ENCODE peak calls at places on chromosomes 1 and 21, in nine cellular contexts. T is aorta, S is GM23248, Q is colonic mucosa, W is astrocyte, B is K562, H is cardiac muscle cell, N is PC-9, K is endodermal cell. O is an unnamed sample.

GRCh38 chr1:53274026-53274425 is 35.7 kb upstream of the MAGOH start:
- DNase-seq in K (no peak), Q (no peak), S (no peak), W (no peak), T (no peak), H (no peak), N (no peak), B (no peak), O (no peak)

GRCh38 chr1:100622506-100622905 is 84.6 kb downstream of the GPR88 start:
- DNase-seq in Q (no peak), W (no peak), T (no peak), H (no peak), S (peak; percentile 43), N (no peak), K (no peak), B (no peak), O (no peak)

GRCh38 chr1:36157115-36157903 is 1.3 kb downstream of the MAP7D1 start:
- DNase-seq in Q (no peak), H (peak; percentile 43), N (no peak), T (no peak), W (no peak), K (no peak), S (peak; percentile 64), B (peak; percentile 30), O (peak; percentile 50)

GRCh38 chr21:42262826-42263225 is 43.9 kb downstream of the ABCG1 start:
- DNase-seq in N (no peak), H (peak; percentile 44), Q (peak; percentile 46), B (no peak), S (peak; percentile 22), W (no peak), K (no peak), T (peak; percentile 89), O (no peak)

GRCh38 chr21:34545079-34545884 is 33.3 kb upstream of the KCNE1 start:
- DNase-seq in T (no peak), B (no peak), N (peak; percentile 98), H (peak; percentile 90), Q (peak; percentile 49), S (peak; percentile 71), K (peak; percentile 75), W (peak; percentile 71), O (peak; percentile 62)

GRCh38 chr1:51303751-51304196 is 26.6 kb downstream of the TTC39A start:
- DNase-seq in S (no peak), H (peak; percentile 83), T (no peak), N (no peak), Q (no peak), K (no peak), W (peak; percentile 54), B (no peak), O (no peak)

GRCh38 chr1:107531065-107531908 is 390.4 kb downstream of the NTNG1 start:
- DNase-seq in Q (no peak), K (no peak), H (no peak), S (no peak), B (no peak), W (no peak), N (no peak), T (no peak), O (no peak)

GRCh38 chr1:160004427-160004826 is 27.4 kb downstream of the PIGM start:
- DNase-seq in T (no peak), S (no peak), H (no peak), B (no peak), K (no peak), W (no peak), Q (no peak), N (no peak), O (no peak)

GRCh38 chr1:98794196-98794886 is 132.8 kb downstream of the SNX7 start:
- DNase-seq in H (peak; percentile 80), T (no peak), B (peak; percentile 12), N (peak; percentile 52), S (peak; percentile 75), Q (peak; percentile 52), K (peak; percentile 80), W (peak; percentile 51), O (peak; percentile 35)

GRCh38 chr21:44726803-44727202 is 15.4 kb upstream of the TSPEAR start:
- DNase-seq in H (no peak), Q (no peak), K (no peak), N (no peak), W (no peak), T (peak; percentile 68), S (no peak), B (no peak), O (no peak)

GRCh38 chr1:109846148-109846547 is 64.5 kb upstream of the CSF1 start:
- DNase-seq in H (no peak), K (no peak), S (no peak), Q (no peak), N (no peak), W (no peak), T (no peak), B (no peak), O (no peak)

GRCh38 chr1:60982539-60982938 is 99.8 kb upstream of the NFIA start:
- DNase-seq in T (no peak), B (no peak), S (no peak), H (no peak), K (no peak), W (no peak), N (no peak), Q (no peak), O (no peak)

GRCh38 chr1:63949965-63950364 is 176.1 kb downstream of the ROR1 start:
- DNase-seq in B (no peak), S (peak; percentile 56), H (peak; percentile 63), N (no peak), K (no peak), W (no peak), Q (peak; percentile 20), T (no peak), O (no peak)

GRCh38 chr1:63947904-63948303 is 174.1 kb downstream of the ROR1 start:
- DNase-seq in T (no peak), W (no peak), N (no peak), Q (no peak), B (no peak), K (no peak), H (no peak), S (no peak), O (no peak)

GRCh38 chr1:63946866-63947491 is 173.2 kb downstream of the ROR1 start:
- DNase-seq in Q (no peak), H (no peak), N (no peak), S (peak; percentile 73), T (peak; percentile 92), K (no peak), B (no peak), W (peak; percentile 45), O (no peak)

GRCh38 chr1:63954187-63954586 is 180.4 kb downstream of the ROR1 start:
- DNase-seq in Q (no peak), T (no peak), B (no peak), N (no peak), S (no peak), H (no peak), W (no peak), K (no peak), O (no peak)

DNA sequence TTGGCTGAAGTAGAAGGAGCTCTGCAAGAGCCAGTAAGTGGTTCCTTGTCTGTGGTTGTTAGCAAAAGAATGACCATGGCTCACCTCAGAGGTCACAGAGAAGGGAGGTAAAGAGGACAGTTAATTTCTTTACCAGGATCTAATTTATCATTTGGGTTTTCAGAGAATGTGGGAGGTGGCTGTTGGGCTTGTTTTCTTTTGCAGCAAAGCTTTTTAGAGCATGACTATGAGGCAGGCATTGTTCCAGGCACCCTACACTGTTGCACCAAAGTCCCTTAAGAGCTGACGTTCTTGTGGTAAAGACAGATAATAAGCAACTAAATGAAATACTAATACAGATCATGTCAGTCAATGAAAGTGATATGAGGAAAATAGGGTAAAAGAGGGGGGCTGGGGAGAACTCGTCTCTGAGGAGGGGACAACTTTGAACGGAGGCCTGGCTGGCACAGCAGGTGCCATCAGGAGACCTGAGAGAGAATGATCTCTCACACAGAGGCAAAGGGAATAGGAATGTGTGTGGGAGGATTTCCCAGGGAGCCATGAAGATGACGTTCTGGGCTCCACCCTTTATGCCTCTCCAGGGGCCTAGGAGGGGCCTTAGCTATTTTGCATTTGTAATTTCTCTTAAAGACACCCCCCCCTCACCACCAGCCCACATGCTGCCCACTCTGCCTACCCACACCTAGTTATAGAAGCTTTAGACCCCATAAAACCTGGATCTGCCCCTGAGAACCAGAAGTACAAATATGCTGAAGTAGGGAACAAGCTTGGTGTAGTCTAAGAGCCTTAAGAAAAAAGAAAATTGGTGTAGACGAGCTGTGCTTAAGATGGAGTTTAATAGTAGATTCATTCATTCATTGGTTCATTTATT is 177.5 kb downstream of the ROR1 start:
- DNase-seq in K (no peak), T (no peak), N (no peak), Q (no peak), W (peak; percentile 89), S (peak; percentile 67), H (peak; percentile 63), B (no peak), O (no peak)
- H3K27ac ChIP-seq in K (no peak overlapping the region), T (peak overlapping the region; percentile 36), N (no peak overlapping the region), Q (no peak overlapping the region), W (peak overlapping the region; percentile 38), S (peak overlapping the region; percentile 68), H (no peak overlapping the region), B (no peak overlapping the region), O (no peak overlapping the region)

GRCh38 chr1:45448357-45448756 is 42.6 kb downstream of the TESK2 start:
- DNase-seq in B (no peak), S (no peak), Q (no peak), K (no peak), N (no peak), W (no peak), H (no peak), T (no peak), O (no peak)
- H3K27ac ChIP-seq in B (no peak overlapping the region), S (no peak overlapping the region), Q (no peak overlapping the region), K (no peak overlapping the region), N (no peak overlapping the region), W (no peak overlapping the region), H (no peak overlapping the region), T (no peak overlapping the region), O (no peak overlapping the region)

DNA sequence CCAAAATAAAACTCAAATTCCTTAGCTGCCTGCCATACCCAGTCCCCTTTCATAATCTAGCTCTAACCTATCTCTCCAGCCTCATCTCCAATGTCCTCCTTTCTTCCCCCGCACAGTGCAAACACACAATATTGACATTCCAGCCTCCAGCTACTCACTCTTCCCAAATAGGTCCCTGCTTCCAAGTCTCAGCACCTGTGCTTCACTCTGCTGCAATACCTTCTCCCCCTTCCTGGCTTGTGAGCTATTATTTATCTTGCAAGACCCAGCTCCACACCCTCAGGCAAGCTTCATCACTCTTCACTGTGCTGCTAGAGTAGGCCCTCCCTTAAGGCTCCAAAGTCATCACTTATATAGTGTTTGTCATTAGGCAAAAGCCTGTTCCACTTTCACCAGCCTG is 9.7 kb downstream of the PLPP3 start:
- DNase-seq in T (no peak), B (no peak), N (peak; percentile 93), W (no peak), H (no peak), S (no peak), Q (no peak), K (no peak), O (no peak)
- H3K27ac ChIP-seq in T (no peak overlapping the region), B (no peak overlapping the region), N (peak overlapping the region; percentile 65), W (no peak overlapping the region), H (no peak overlapping the region), S (no peak overlapping the region), Q (no peak overlapping the region), K (no peak overlapping the region), O (no peak overlapping the region)

DNA sequence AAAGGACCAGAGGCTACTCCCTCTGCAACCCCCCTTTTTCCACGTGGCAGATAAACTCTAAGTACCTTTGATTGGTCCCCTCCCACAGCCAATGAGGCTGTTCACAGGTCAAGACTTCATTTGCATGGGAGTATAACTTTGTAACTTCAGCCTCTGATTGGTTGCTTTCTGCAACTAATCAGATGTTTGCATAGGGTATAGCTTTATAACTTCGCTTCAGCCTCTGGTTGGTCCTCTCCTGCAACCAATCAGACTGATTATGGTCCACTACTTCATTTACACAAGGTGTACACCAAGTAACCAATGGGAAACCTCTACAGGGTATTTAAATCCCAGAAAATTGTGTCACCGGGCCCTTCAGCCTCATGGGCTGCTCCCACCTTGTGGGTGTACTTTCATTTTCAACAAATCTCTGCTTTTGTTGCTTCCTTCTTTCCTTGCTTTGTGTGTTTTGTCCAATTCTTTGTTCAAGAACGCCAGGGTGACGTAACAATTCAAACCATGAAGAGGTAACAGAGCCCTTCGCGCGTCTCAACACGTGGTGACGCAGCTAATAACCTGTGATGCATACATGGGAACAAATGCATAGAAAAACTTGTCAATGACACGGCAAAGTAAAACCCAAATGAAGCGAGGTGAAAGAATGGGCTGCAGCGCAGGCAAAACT is 47.2 kb downstream of the VPS26C start:
- DNase-seq in T (no peak), S (no peak), N (no peak), H (peak; percentile 11), B (no peak), K (no peak), Q (no peak), W (peak; percentile 9), O (peak; percentile 15)
- H3K27ac ChIP-seq in T (no peak overlapping the region), S (peak overlapping the region; percentile 71), N (no peak overlapping the region), H (no peak overlapping the region), B (no peak overlapping the region), K (no peak overlapping the region), Q (no peak overlapping the region), W (no peak overlapping the region), O (peak overlapping the region; percentile 61)